ENCODE peak calls at places on chromosomes 5 and 9, in nine cellular contexts. One of them, this sample, is unnamed.

GRCh38 chr9:138119202-138120027 is 241.8 kb downstream of the CACNA1B start:
- DNase-seq in activated T-helper 1 cell treated with anti-CD3 and anti-CD28 coated beads, Interleukin-2, amount 50 U/mL, for 16 hours: no peak
- DNase-seq in progenitor cell of endocrine pancreas: no peak
- DNase-seq in RWPE1: no peak
- DNase-seq in Calu3: no peak
- DNase-seq in fibroblast of gingiva: no peak
- DNase-seq in activated gamma-delta T cell: no peak
- DNase-seq in left lung: peak; percentile 25
- DNase-seq in activated CD4-positive, alpha-beta T cell treated with anti-CD3 and anti-CD28 coated beads, Interleukin-2, amount 50 U/mL, for 1 hour: no peak
- DNase-seq in this sample: no peak

GRCh38 chr5:110785356-110785755 is 46.5 kb downstream of the SLC25A46 start:
- DNase-seq in activated CD4-positive, alpha-beta T cell treated with anti-CD3 and anti-CD28 coated beads, Interleukin-2, amount 50 U/mL, for 1 hour: no peak
- DNase-seq in RWPE1: peak; percentile 21
- DNase-seq in left lung: no peak
- DNase-seq in Calu3: no peak
- DNase-seq in activated gamma-delta T cell: no peak
- DNase-seq in progenitor cell of endocrine pancreas: no peak
- DNase-seq in activated T-helper 1 cell treated with anti-CD3 and anti-CD28 coated beads, Interleukin-2, amount 50 U/mL, for 16 hours: no peak
- DNase-seq in fibroblast of gingiva: peak; percentile 76
- DNase-seq in this sample: no peak

GRCh38 chr5:36888303-36888702 is 11.7 kb downstream of the NIPBL start:
- DNase-seq in activated CD4-positive, alpha-beta T cell treated with anti-CD3 and anti-CD28 coated beads, Interleukin-2, amount 50 U/mL, for 1 hour: no peak
- DNase-seq in RWPE1: no peak
- DNase-seq in left lung: no peak
- DNase-seq in progenitor cell of endocrine pancreas: no peak
- DNase-seq in activated gamma-delta T cell: no peak
- DNase-seq in fibroblast of gingiva: no peak
- DNase-seq in Calu3: no peak
- DNase-seq in activated T-helper 1 cell treated with anti-CD3 and anti-CD28 coated beads, Interleukin-2, amount 50 U/mL, for 16 hours: no peak
- DNase-seq in this sample: no peak

GRCh38 chr5:150862070-150862469 is 15.7 kb downstream of the IRGM start:
- DNase-seq in left lung: no peak
- DNase-seq in Calu3: no peak
- DNase-seq in activated CD4-positive, alpha-beta T cell treated with anti-CD3 and anti-CD28 coated beads, Interleukin-2, amount 50 U/mL, for 1 hour: no peak
- DNase-seq in RWPE1: no peak
- DNase-seq in activated gamma-delta T cell: no peak
- DNase-seq in activated T-helper 1 cell treated with anti-CD3 and anti-CD28 coated beads, Interleukin-2, amount 50 U/mL, for 16 hours: no peak
- DNase-seq in fibroblast of gingiva: no peak
- DNase-seq in progenitor cell of endocrine pancreas: no peak
- DNase-seq in this sample: no peak

GRCh38 chr9:91643474-91644102 is 220.0 kb upstream of the NFIL3 start:
- DNase-seq in activated gamma-delta T cell: no peak
- DNase-seq in Calu3: no peak
- DNase-seq in fibroblast of gingiva: no peak
- DNase-seq in RWPE1: no peak
- DNase-seq in activated T-helper 1 cell treated with anti-CD3 and anti-CD28 coated beads, Interleukin-2, amount 50 U/mL, for 16 hours: no peak
- DNase-seq in progenitor cell of endocrine pancreas: no peak
- DNase-seq in activated CD4-positive, alpha-beta T cell treated with anti-CD3 and anti-CD28 coated beads, Interleukin-2, amount 50 U/mL, for 1 hour: no peak
- DNase-seq in left lung: no peak
- DNase-seq in this sample: no peak

GRCh38 chr5:69335341-69335975 is 2.9 kb upstream of the CCDC125 start:
- DNase-seq in fibroblast of gingiva: no peak
- DNase-seq in RWPE1: no peak
- DNase-seq in activated CD4-positive, alpha-beta T cell treated with anti-CD3 and anti-CD28 coated beads, Interleukin-2, amount 50 U/mL, for 1 hour: no peak
- DNase-seq in left lung: no peak
- DNase-seq in activated gamma-delta T cell: no peak
- DNase-seq in Calu3: no peak
- DNase-seq in progenitor cell of endocrine pancreas: no peak
- DNase-seq in activated T-helper 1 cell treated with anti-CD3 and anti-CD28 coated beads, Interleukin-2, amount 50 U/mL, for 16 hours: no peak
- DNase-seq in this sample: peak; percentile 54

GRCh38 chr9:133943781-133944745 is 48.1 kb downstream of the VAV2 start:
- DNase-seq in fibroblast of gingiva: no peak
- DNase-seq in Calu3: no peak
- DNase-seq in left lung: no peak
- DNase-seq in progenitor cell of endocrine pancreas: no peak
- DNase-seq in activated gamma-delta T cell: no peak
- DNase-seq in activated T-helper 1 cell treated with anti-CD3 and anti-CD28 coated beads, Interleukin-2, amount 50 U/mL, for 16 hours: no peak
- DNase-seq in RWPE1: peak; percentile 37
- DNase-seq in activated CD4-positive, alpha-beta T cell treated with anti-CD3 and anti-CD28 coated beads, Interleukin-2, amount 50 U/mL, for 1 hour: no peak
- DNase-seq in this sample: no peak

GRCh38 chr9:111599092-111599947 is at the start of gene PTGR1:
- DNase-seq in activated CD4-positive, alpha-beta T cell treated with anti-CD3 and anti-CD28 coated beads, Interleukin-2, amount 50 U/mL, for 1 hour: no peak
- DNase-seq in activated T-helper 1 cell treated with anti-CD3 and anti-CD28 coated beads, Interleukin-2, amount 50 U/mL, for 16 hours: no peak
- DNase-seq in RWPE1: peak; percentile 94
- DNase-seq in progenitor cell of endocrine pancreas: peak; percentile 40
- DNase-seq in fibroblast of gingiva: peak; percentile 89
- DNase-seq in left lung: peak; percentile 90
- DNase-seq in Calu3: peak; percentile 71
- DNase-seq in activated gamma-delta T cell: no peak
- DNase-seq in this sample: peak; percentile 87

GRCh38 chr5:180618830-180619562 is 27.7 kb upstream of the SCGB3A1 start:
- DNase-seq in activated CD4-positive, alpha-beta T cell treated with anti-CD3 and anti-CD28 coated beads, Interleukin-2, amount 50 U/mL, for 1 hour: peak; percentile 24
- DNase-seq in left lung: no peak
- DNase-seq in activated T-helper 1 cell treated with anti-CD3 and anti-CD28 coated beads, Interleukin-2, amount 50 U/mL, for 16 hours: no peak
- DNase-seq in Calu3: no peak
- DNase-seq in fibroblast of gingiva: peak; percentile 18
- DNase-seq in progenitor cell of endocrine pancreas: peak; percentile 44
- DNase-seq in activated gamma-delta T cell: no peak
- DNase-seq in RWPE1: no peak
- DNase-seq in this sample: peak; percentile 6

GRCh38 chr5:61069150-61069549 is 93.1 kb downstream of the SMIM15 start:
- DNase-seq in left lung: no peak
- DNase-seq in activated CD4-positive, alpha-beta T cell treated with anti-CD3 and anti-CD28 coated beads, Interleukin-2, amount 50 U/mL, for 1 hour: no peak
- DNase-seq in Calu3: no peak
- DNase-seq in RWPE1: no peak
- DNase-seq in activated T-helper 1 cell treated with anti-CD3 and anti-CD28 coated beads, Interleukin-2, amount 50 U/mL, for 16 hours: no peak
- DNase-seq in fibroblast of gingiva: no peak
- DNase-seq in progenitor cell of endocrine pancreas: no peak
- DNase-seq in activated gamma-delta T cell: no peak
- DNase-seq in this sample: no peak

GRCh38 chr5:91170266-91170665 is 212.9 kb downstream of the ARRDC3 start:
- DNase-seq in activated CD4-positive, alpha-beta T cell treated with anti-CD3 and anti-CD28 coated beads, Interleukin-2, amount 50 U/mL, for 1 hour: no peak
- DNase-seq in Calu3: no peak
- DNase-seq in activated T-helper 1 cell treated with anti-CD3 and anti-CD28 coated beads, Interleukin-2, amount 50 U/mL, for 16 hours: no peak
- DNase-seq in activated gamma-delta T cell: no peak
- DNase-seq in RWPE1: no peak
- DNase-seq in fibroblast of gingiva: peak; percentile 67
- DNase-seq in left lung: no peak
- DNase-seq in progenitor cell of endocrine pancreas: no peak
- DNase-seq in this sample: no peak

GRCh38 chr5:131848662-131849061 is 51.8 kb upstream of the FNIP1 start:
- DNase-seq in fibroblast of gingiva: no peak
- DNase-seq in activated T-helper 1 cell treated with anti-CD3 and anti-CD28 coated beads, Interleukin-2, amount 50 U/mL, for 16 hours: no peak
- DNase-seq in Calu3: no peak
- DNase-seq in left lung: no peak
- DNase-seq in activated CD4-positive, alpha-beta T cell treated with anti-CD3 and anti-CD28 coated beads, Interleukin-2, amount 50 U/mL, for 1 hour: no peak
- DNase-seq in activated gamma-delta T cell: no peak
- DNase-seq in RWPE1: no peak
- DNase-seq in progenitor cell of endocrine pancreas: no peak
- DNase-seq in this sample: no peak

GRCh38 chr5:135467051-135467625 is 15.0 kb upstream of the TIFAB start:
- DNase-seq in RWPE1: no peak
- DNase-seq in activated T-helper 1 cell treated with anti-CD3 and anti-CD28 coated beads, Interleukin-2, amount 50 U/mL, for 16 hours: no peak
- DNase-seq in activated CD4-positive, alpha-beta T cell treated with anti-CD3 and anti-CD28 coated beads, Interleukin-2, amount 50 U/mL, for 1 hour: no peak
- DNase-seq in left lung: no peak
- DNase-seq in fibroblast of gingiva: no peak
- DNase-seq in Calu3: no peak
- DNase-seq in activated gamma-delta T cell: no peak
- DNase-seq in progenitor cell of endocrine pancreas: no peak
- DNase-seq in this sample: no peak

GRCh38 chr9:93642961-93643360 is 66.6 kb downstream of the PHF2 start:
- DNase-seq in Calu3: no peak
- DNase-seq in left lung: peak; percentile 10
- DNase-seq in activated CD4-positive, alpha-beta T cell treated with anti-CD3 and anti-CD28 coated beads, Interleukin-2, amount 50 U/mL, for 1 hour: no peak
- DNase-seq in activated T-helper 1 cell treated with anti-CD3 and anti-CD28 coated beads, Interleukin-2, amount 50 U/mL, for 16 hours: no peak
- DNase-seq in progenitor cell of endocrine pancreas: no peak
- DNase-seq in activated gamma-delta T cell: no peak
- DNase-seq in fibroblast of gingiva: peak; percentile 78
- DNase-seq in RWPE1: peak; percentile 19
- DNase-seq in this sample: no peak

GRCh38 chr9:88387035-88387732 is 1.1 kb upstream of the SPIN1 start:
- DNase-seq in progenitor cell of endocrine pancreas: no peak
- DNase-seq in Calu3: peak; percentile 15
- DNase-seq in RWPE1: no peak
- DNase-seq in activated gamma-delta T cell: no peak
- DNase-seq in activated T-helper 1 cell treated with anti-CD3 and anti-CD28 coated beads, Interleukin-2, amount 50 U/mL, for 16 hours: no peak
- DNase-seq in left lung: peak; percentile 59
- DNase-seq in fibroblast of gingiva: peak; percentile 15
- DNase-seq in activated CD4-positive, alpha-beta T cell treated with anti-CD3 and anti-CD28 coated beads, Interleukin-2, amount 50 U/mL, for 1 hour: no peak
- DNase-seq in this sample: peak; percentile 82

GRCh38 chr9:127877566-127877998 is at the start of gene AK1:
- DNase-seq in activated T-helper 1 cell treated with anti-CD3 and anti-CD28 coated beads, Interleukin-2, amount 50 U/mL, for 16 hours: no peak
- DNase-seq in activated gamma-delta T cell: no peak
- DNase-seq in fibroblast of gingiva: peak; percentile 67
- DNase-seq in activated CD4-positive, alpha-beta T cell treated with anti-CD3 and anti-CD28 coated beads, Interleukin-2, amount 50 U/mL, for 1 hour: no peak
- DNase-seq in RWPE1: peak; percentile 81
- DNase-seq in Calu3: peak; percentile 58
- DNase-seq in progenitor cell of endocrine pancreas: peak; percentile 61
- DNase-seq in left lung: peak; percentile 83
- DNase-seq in this sample: peak; percentile 74

This sample was measured in small intestine.